ENCODE peak calls at places on chromosome 12, in seven cellular contexts. One of them, this sample, is unnamed.

GRCh38 chr12:67647547-67648305 is 819 bp upstream of the DYRK2 start:
- DNase-seq in IMR-90: peak
- DNase-seq in CD8-positive, alpha-beta T cell: no peak
- DNase-seq in tibial artery: peak
- DNase-seq in epithelial cell of esophagus: peak
- DNase-seq in mesothelial cell of epicardium: peak
- DNase-seq in AG10803: peak
- DNase-seq in this sample: peak

GRCh38 chr12:1544991-1545700 is 49.2 kb downstream of the FBXL14 start:
- DNase-seq in IMR-90: peak
- DNase-seq in CD8-positive, alpha-beta T cell: no peak
- DNase-seq in tibial artery: no peak
- DNase-seq in epithelial cell of esophagus: no peak
- DNase-seq in mesothelial cell of epicardium: no peak
- DNase-seq in AG10803: peak
- DNase-seq in this sample: no peak

GRCh38 chr12:84919271-84919670 is 6.7 kb upstream of the SLC6A15 start:
- DNase-seq in IMR-90: peak
- DNase-seq in CD8-positive, alpha-beta T cell: no peak
- DNase-seq in tibial artery: no peak
- DNase-seq in epithelial cell of esophagus: peak
- DNase-seq in mesothelial cell of epicardium: no peak
- DNase-seq in AG10803: peak
- DNase-seq in this sample: no peak

GRCh38 chr12:64036414-64036813 is 185.7 kb downstream of the KICS2 start:
- DNase-seq in IMR-90: no peak
- DNase-seq in CD8-positive, alpha-beta T cell: no peak
- DNase-seq in tibial artery: no peak
- DNase-seq in epithelial cell of esophagus: no peak
- DNase-seq in mesothelial cell of epicardium: no peak
- DNase-seq in AG10803: peak
- DNase-seq in this sample: no peak

GRCh38 chr12:116257213-116257612 is 20.3 kb downstream of the MED13L start:
- DNase-seq in IMR-90: no peak
- DNase-seq in CD8-positive, alpha-beta T cell: no peak
- DNase-seq in tibial artery: no peak
- DNase-seq in epithelial cell of esophagus: no peak
- DNase-seq in mesothelial cell of epicardium: no peak
- DNase-seq in AG10803: no peak
- DNase-seq in this sample: no peak

GRCh38 chr12:120141336-120141735 is 24.8 kb upstream of the RAB35 start:
- DNase-seq in IMR-90: no peak
- DNase-seq in CD8-positive, alpha-beta T cell: no peak
- DNase-seq in tibial artery: no peak
- DNase-seq in epithelial cell of esophagus: no peak
- DNase-seq in mesothelial cell of epicardium: no peak
- DNase-seq in AG10803: no peak
- DNase-seq in this sample: no peak

GRCh38 chr12:76486011-76486410 is 73.6 kb downstream of the OSBPL8 start:
- DNase-seq in IMR-90: no peak
- DNase-seq in CD8-positive, alpha-beta T cell: no peak
- DNase-seq in tibial artery: no peak
- DNase-seq in epithelial cell of esophagus: no peak
- DNase-seq in mesothelial cell of epicardium: no peak
- DNase-seq in AG10803: no peak
- DNase-seq in this sample: no peak

GRCh38 chr12:6205144-6205539 is 4.9 kb downstream of the CD9 start:
- DNase-seq in IMR-90: no peak
- DNase-seq in CD8-positive, alpha-beta T cell: no peak
- DNase-seq in tibial artery: peak
- DNase-seq in epithelial cell of esophagus: no peak
- DNase-seq in mesothelial cell of epicardium: no peak
- DNase-seq in AG10803: no peak
- DNase-seq in this sample: no peak

GRCh38 chr12:102197789-102198188 is at the start of gene PMCH:
- DNase-seq in IMR-90: peak
- DNase-seq in CD8-positive, alpha-beta T cell: no peak
- DNase-seq in tibial artery: no peak
- DNase-seq in epithelial cell of esophagus: peak
- DNase-seq in mesothelial cell of epicardium: no peak
- DNase-seq in AG10803: no peak
- DNase-seq in this sample: no peak

GRCh38 chr12:95218164-95218851 is 701 bp downstream of the VEZT start:
- DNase-seq in IMR-90: peak
- DNase-seq in CD8-positive, alpha-beta T cell: peak
- DNase-seq in tibial artery: no peak
- DNase-seq in epithelial cell of esophagus: peak
- DNase-seq in mesothelial cell of epicardium: no peak
- DNase-seq in AG10803: peak
- DNase-seq in this sample: no peak

GRCh38 chr12:55705802-55706402 is 1.8 kb downstream of the ITGA7 start:
- DNase-seq in IMR-90: no peak
- DNase-seq in CD8-positive, alpha-beta T cell: no peak
- DNase-seq in tibial artery: no peak
- DNase-seq in epithelial cell of esophagus: no peak
- DNase-seq in mesothelial cell of epicardium: no peak
- DNase-seq in AG10803: no peak
- DNase-seq in this sample: no peak

GRCh38 chr12:13203028-13203922 is 6.7 kb downstream of the EMP1 start:
- DNase-seq in IMR-90: no peak
- DNase-seq in CD8-positive, alpha-beta T cell: no peak
- DNase-seq in tibial artery: peak
- DNase-seq in epithelial cell of esophagus: no peak
- DNase-seq in mesothelial cell of epicardium: no peak
- DNase-seq in AG10803: peak
- DNase-seq in this sample: no peak

GRCh38 chr12:93634416-93634815 is 42.8 kb upstream of the CRADD start:
- DNase-seq in IMR-90: peak
- DNase-seq in CD8-positive, alpha-beta T cell: no peak
- DNase-seq in tibial artery: no peak
- DNase-seq in epithelial cell of esophagus: peak
- DNase-seq in mesothelial cell of epicardium: no peak
- DNase-seq in AG10803: peak
- DNase-seq in this sample: no peak

GRCh38 chr12:132067182-132067581 is 76.9 kb downstream of the DDX51 start:
- DNase-seq in IMR-90: peak
- DNase-seq in CD8-positive, alpha-beta T cell: no peak
- DNase-seq in tibial artery: no peak
- DNase-seq in epithelial cell of esophagus: no peak
- DNase-seq in mesothelial cell of epicardium: no peak
- DNase-seq in AG10803: no peak
- DNase-seq in this sample: no peak

GRCh38 chr12:86331457-86331856 is 75.3 kb upstream of the MGAT4C start:
- DNase-seq in IMR-90: no peak
- DNase-seq in CD8-positive, alpha-beta T cell: no peak
- DNase-seq in tibial artery: no peak
- DNase-seq in epithelial cell of esophagus: no peak
- DNase-seq in mesothelial cell of epicardium: no peak
- DNase-seq in AG10803: no peak
- DNase-seq in this sample: no peak

GRCh38 chr12:70756791-70757190 is 119.6 kb upstream of the PTPRB start:
- DNase-seq in IMR-90: no peak
- DNase-seq in CD8-positive, alpha-beta T cell: no peak
- DNase-seq in tibial artery: no peak
- DNase-seq in epithelial cell of esophagus: no peak
- DNase-seq in mesothelial cell of epicardium: no peak
- DNase-seq in AG10803: no peak
- DNase-seq in this sample: no peak

GRCh38 chr12:70196732-70197361 is 46.4 kb upstream of the CNOT2 start:
- DNase-seq in IMR-90: no peak
- DNase-seq in CD8-positive, alpha-beta T cell: no peak
- DNase-seq in tibial artery: no peak
- DNase-seq in epithelial cell of esophagus: no peak
- DNase-seq in mesothelial cell of epicardium: no peak
- DNase-seq in AG10803: peak
- DNase-seq in this sample: peak

GRCh38 chr12:106106892-106107291 is 31.9 kb downstream of the NUAK1 start:
- DNase-seq in IMR-90: peak
- DNase-seq in CD8-positive, alpha-beta T cell: no peak
- DNase-seq in tibial artery: no peak
- DNase-seq in epithelial cell of esophagus: peak
- DNase-seq in mesothelial cell of epicardium: no peak
- DNase-seq in AG10803: peak
- DNase-seq in this sample: no peak

GRCh38 chr12:106107566-106107965 is 31.2 kb downstream of the NUAK1 start:
- DNase-seq in IMR-90: peak
- DNase-seq in CD8-positive, alpha-beta T cell: no peak
- DNase-seq in tibial artery: no peak
- DNase-seq in epithelial cell of esophagus: peak
- DNase-seq in mesothelial cell of epicardium: no peak
- DNase-seq in AG10803: peak
- DNase-seq in this sample: no peak

GRCh38 chr12:106106129-106106566 is 32.6 kb downstream of the NUAK1 start:
- DNase-seq in IMR-90: no peak
- DNase-seq in CD8-positive, alpha-beta T cell: no peak
- DNase-seq in tibial artery: no peak
- DNase-seq in epithelial cell of esophagus: no peak
- DNase-seq in mesothelial cell of epicardium: no peak
- DNase-seq in AG10803: no peak
- DNase-seq in this sample: no peak

GRCh38 chr12:106109168-106109910 is 29.4 kb downstream of the NUAK1 start:
- DNase-seq in IMR-90: no peak
- DNase-seq in CD8-positive, alpha-beta T cell: no peak
- DNase-seq in tibial artery: no peak
- DNase-seq in epithelial cell of esophagus: no peak
- DNase-seq in mesothelial cell of epicardium: no peak
- DNase-seq in AG10803: no peak
- DNase-seq in this sample: no peak

DNA sequence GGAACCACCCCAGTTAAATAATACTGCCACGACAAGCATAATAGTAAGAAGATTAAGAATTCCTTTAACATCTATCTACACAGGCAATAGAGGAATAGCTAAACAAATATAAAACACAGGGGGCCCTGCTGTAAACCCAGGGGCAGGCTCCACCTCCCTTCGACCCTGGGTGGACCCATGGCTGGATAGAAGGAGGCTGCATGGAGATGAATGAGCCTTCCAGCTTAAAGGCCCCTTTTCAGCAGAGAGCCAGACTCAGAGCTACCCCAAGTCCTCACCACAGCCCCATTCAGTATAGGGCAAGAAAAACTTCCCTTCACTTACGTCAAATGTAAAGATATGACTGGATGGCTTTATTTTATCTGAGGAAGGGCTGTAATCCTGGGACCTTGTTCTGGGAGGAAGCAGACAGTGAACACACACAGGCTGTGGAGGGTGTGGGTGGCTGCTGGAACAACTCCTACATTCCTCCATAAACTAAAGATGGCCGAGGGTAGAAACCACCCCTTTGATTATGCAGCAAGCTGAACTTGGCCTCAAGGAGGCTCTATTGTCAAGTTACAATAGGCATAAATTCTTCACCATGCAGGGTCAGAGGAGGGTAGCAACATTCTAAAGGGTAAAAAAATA is 30.5 kb downstream of the NUAK1 start:
- DNase-seq in IMR-90: peak
- DNase-seq in CD8-positive, alpha-beta T cell: no peak
- DNase-seq in tibial artery: no peak
- DNase-seq in epithelial cell of esophagus: peak
- DNase-seq in mesothelial cell of epicardium: no peak
- DNase-seq in AG10803: peak
- DNase-seq in this sample: no peak
- TF ChIP-seq CTCF in IMR-90: peak
- TF ChIP-seq CTCF in CD8-positive, alpha-beta T cell: no peak
- TF ChIP-seq CTCF in tibial artery: no peak
- TF ChIP-seq CTCF in epithelial cell of esophagus: no peak
- TF ChIP-seq CTCF in mesothelial cell of epicardium: no peak
- TF ChIP-seq CTCF in AG10803: peak
- TF ChIP-seq CTCF in this sample: peak

DNA sequence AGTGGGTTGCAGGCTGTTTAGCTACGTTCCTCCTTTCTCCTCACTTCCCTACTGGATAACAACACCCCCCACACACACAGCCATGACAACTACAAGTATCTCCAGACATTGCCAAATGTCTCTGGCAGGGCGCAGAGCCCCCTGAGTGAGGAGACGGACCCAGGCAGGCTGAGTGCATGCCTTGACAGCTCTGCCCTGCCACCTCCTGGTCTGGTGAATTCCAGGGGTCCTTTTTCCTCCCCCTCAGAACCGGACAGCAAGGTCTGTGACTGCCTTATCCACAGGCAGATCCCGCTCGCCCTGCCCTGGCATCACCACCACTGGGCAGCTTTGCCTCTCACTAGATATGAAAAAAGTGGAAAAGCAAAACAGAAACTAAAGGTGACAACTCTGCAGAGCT is 276.5 kb downstream of the TMEM132C start:
- DNase-seq in IMR-90: no peak
- DNase-seq in CD8-positive, alpha-beta T cell: no peak
- DNase-seq in tibial artery: no peak
- DNase-seq in epithelial cell of esophagus: no peak
- DNase-seq in mesothelial cell of epicardium: no peak
- DNase-seq in AG10803: no peak
- DNase-seq in this sample: no peak
- TF ChIP-seq CTCF in IMR-90: no peak
- TF ChIP-seq CTCF in CD8-positive, alpha-beta T cell: no peak
- TF ChIP-seq CTCF in tibial artery: no peak
- TF ChIP-seq CTCF in epithelial cell of esophagus: no peak
- TF ChIP-seq CTCF in mesothelial cell of epicardium: no peak
- TF ChIP-seq CTCF in AG10803: no peak
- TF ChIP-seq CTCF in this sample: no peak

GRCh38 chr12:98893601-98894411 is 248.7 kb downstream of the APAF1 start:
- DNase-seq in IMR-90: no peak
- DNase-seq in CD8-positive, alpha-beta T cell: no peak
- DNase-seq in tibial artery: no peak
- DNase-seq in epithelial cell of esophagus: no peak
- DNase-seq in mesothelial cell of epicardium: no peak
- DNase-seq in AG10803: no peak
- DNase-seq in this sample: no peak
- TF ChIP-seq CTCF in IMR-90: no peak
- TF ChIP-seq CTCF in CD8-positive, alpha-beta T cell: no peak
- TF ChIP-seq CTCF in tibial artery: no peak
- TF ChIP-seq CTCF in epithelial cell of esophagus: no peak
- TF ChIP-seq CTCF in mesothelial cell of epicardium: no peak
- TF ChIP-seq CTCF in AG10803: no peak
- TF ChIP-seq CTCF in this sample: no peak

DNA sequence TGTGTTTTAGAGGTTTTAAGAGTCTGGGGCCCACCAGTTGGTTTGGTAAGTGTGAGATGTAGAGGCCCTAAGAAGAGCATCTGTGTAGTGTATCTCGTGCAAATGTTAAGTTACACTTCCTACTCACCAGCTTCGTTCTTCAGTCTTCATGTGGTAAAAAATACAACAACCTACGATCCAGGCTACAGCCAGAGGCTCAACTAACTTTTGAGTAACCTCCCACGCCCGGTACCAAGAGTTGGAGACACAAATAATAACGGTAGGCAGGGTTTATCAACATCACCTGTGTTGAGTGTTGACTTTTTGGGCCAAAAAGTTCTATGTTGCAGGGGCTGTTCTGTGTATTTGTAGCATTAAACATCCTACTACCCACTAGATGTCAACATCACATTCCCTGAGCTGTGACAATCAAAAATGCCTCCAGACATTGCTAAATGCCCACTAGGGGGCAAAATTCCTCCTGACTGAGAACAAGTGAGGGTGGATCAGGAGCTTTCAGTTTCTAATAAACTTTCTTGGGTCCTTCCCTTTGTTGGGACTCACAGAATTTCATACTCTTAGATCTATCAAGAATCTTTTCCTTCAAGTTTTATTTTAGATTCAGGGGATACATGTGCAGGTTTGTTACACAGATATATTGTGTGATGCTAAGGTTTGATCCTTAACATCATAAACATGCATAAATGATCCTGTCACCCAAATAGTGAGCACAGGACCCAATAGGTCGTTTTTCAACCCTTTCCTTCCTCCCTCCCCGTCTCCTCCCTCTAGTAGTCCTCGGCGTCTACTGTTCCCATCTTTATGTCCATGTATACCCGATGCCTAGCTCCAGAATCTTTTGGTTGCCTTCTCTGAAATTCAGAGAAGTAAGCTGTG is 94.7 kb downstream of the SLC2A13 start:
- DNase-seq in IMR-90: peak
- DNase-seq in CD8-positive, alpha-beta T cell: peak
- DNase-seq in tibial artery: no peak
- DNase-seq in epithelial cell of esophagus: peak
- DNase-seq in mesothelial cell of epicardium: no peak
- DNase-seq in AG10803: peak
- DNase-seq in this sample: peak
- TF ChIP-seq CTCF in IMR-90: peak
- TF ChIP-seq CTCF in CD8-positive, alpha-beta T cell: peak
- TF ChIP-seq CTCF in tibial artery: peak
- TF ChIP-seq CTCF in epithelial cell of esophagus: peak
- TF ChIP-seq CTCF in mesothelial cell of epicardium: peak
- TF ChIP-seq CTCF in AG10803: peak
- TF ChIP-seq CTCF in this sample: peak